ENCODE peak calls at places on chromosomes 6 and 20, in four cellular contexts. C is adrenal gland, I is DND-41, H is cardiac muscle cell. L is an unnamed sample.

GRCh38 chr6:30150671-30151395 is 10.2 kb downstream of the TRIM10 start:
- DNase-seq in C (no peak), I (no peak), H (peak; percentile 39), L (no peak)

GRCh38 chr6:11236351-11236750 is 3.9 kb upstream of the NEDD9 start:
- DNase-seq in C (no peak), I (no peak), H (no peak), L (no peak)

GRCh38 chr6:139655783-139656705 is 281.6 kb upstream of the CITED2 start:
- DNase-seq in C (no peak), I (no peak), H (no peak), L (no peak)

GRCh38 chr20:12535316-12535715 is 473.5 kb upstream of the SPTLC3 start:
- DNase-seq in C (no peak), I (no peak), H (no peak), L (no peak)

GRCh38 chr6:100457251-100457990 is 7.3 kb downstream of the SIM1 start:
- DNase-seq in C (no peak), I (peak; percentile 16), H (no peak), L (no peak)

GRCh38 chr20:47118641-47119040 is 224.0 kb downstream of the EYA2 start:
- DNase-seq in C (no peak), I (no peak), H (no peak), L (peak; percentile 21)

GRCh38 chr6:49915035-49915434 is 48.7 kb upstream of the CRISP1 start:
- DNase-seq in C (peak; percentile 21), I (no peak), H (no peak), L (no peak)

GRCh38 chr6:2823104-2823850 is 18.4 kb downstream of the SERPINB1 start:
- DNase-seq in C (no peak), I (no peak), H (no peak), L (no peak)

GRCh38 chr20:48538058-48538825 is 289.6 kb downstream of the PREX1 start:
- DNase-seq in C (no peak), I (no peak), H (peak; percentile 96), L (peak; percentile 19)

GRCh38 chr6:74597266-74597665 is 608.6 kb downstream of the COL12A1 start:
- DNase-seq in C (no peak), I (no peak), H (peak; percentile 58), L (no peak)

GRCh38 chr6:4941782-4942672 is 61.8 kb downstream of the RPP40 start:
- DNase-seq in C (peak; percentile 78), I (peak; percentile 22), H (peak; percentile 93), L (peak; percentile 90)

GRCh38 chr20:48203252-48203651 is 418.0 kb upstream of the SULF2 start:
- DNase-seq in C (no peak), I (no peak), H (no peak), L (no peak)

GRCh38 chr6:101454106-101454676 is 60.7 kb downstream of the GRIK2 start:
- DNase-seq in C (no peak), I (no peak), H (no peak), L (no peak)

GRCh38 chr6:157907651-157908050 is 74.0 kb upstream of the SYNJ2 start:
- DNase-seq in C (no peak), I (no peak), H (no peak), L (no peak)

GRCh38 chr6:105484238-105485161 is 81.6 kb upstream of the PREP start:
- DNase-seq in C (no peak), I (no peak), H (peak; percentile 52), L (peak; percentile 84)

GRCh38 chr6:146650799-146651481 is 52.2 kb downstream of the ADGB start:
- DNase-seq in C (no peak), I (no peak), H (no peak), L (peak; percentile 13)

GRCh38 chr20:53839423-53840176 is 230.8 kb downstream of the BCAS1 start:
- DNase-seq in C (no peak), I (peak; percentile 75), H (no peak), L (no peak)

GRCh38 chr6:159807150-159807859 is 7.2 kb downstream of the PNLDC1 start:
- DNase-seq in C (no peak), I (no peak), H (peak; percentile 60), L (no peak)

GRCh38 chr20:36847710-36848040 is 28.3 kb upstream of the TLDC2 start:
- DNase-seq in C (no peak), I (no peak), H (no peak), L (peak; percentile 15)

GRCh38 chr20:22523499-22524392 is 60.6 kb downstream of the FOXA2 start:
- DNase-seq in C (no peak), I (no peak), H (no peak), L (no peak)

GRCh38 chr6:105452924-105453756 is 50.3 kb upstream of the PREP start:
- DNase-seq in C (no peak), I (peak; percentile 58), H (no peak), L (no peak)

DNA sequence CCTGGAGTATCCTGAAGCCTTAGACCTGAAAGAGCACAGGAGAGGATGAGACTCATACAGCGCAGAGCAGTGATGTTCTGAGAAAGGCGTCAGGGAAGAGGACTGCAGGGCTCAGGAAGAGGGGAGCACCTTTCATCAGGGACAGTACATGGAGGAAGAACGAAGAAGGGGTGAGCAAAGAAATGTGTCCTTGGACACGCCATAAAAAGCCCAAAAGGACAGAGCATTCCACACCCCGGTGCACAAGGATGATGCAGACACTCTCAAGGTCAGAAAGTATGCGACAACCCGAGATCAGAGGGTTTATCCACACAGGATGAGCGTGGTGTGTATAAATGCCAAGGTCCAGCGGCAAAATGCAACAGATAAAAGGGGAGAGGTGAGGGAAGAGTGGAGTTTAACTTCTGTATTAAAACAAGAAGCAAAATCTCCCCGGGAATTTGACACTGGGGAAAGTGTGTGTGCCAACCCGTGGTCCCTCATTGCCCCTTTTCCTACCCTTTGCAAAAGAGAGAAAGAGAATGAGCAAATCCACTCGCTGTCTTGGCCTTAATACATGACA is 64.4 kb downstream of the SLC23A2 start:
- DNase-seq in C (peak; percentile 82), I (no peak), H (no peak), L (no peak)
- H3K4me3 ChIP-seq in C (peak overlapping the region; percentile 13), I (no peak overlapping the region), H (no peak overlapping the region), L (no peak overlapping the region)

GRCh38 chr6:24439858-24440539 is 37.3 kb downstream of the MRS2 start:
- DNase-seq in C (no peak), I (no peak), H (no peak), L (no peak)

GRCh38 chr6:24440897-24441598 is 38.3 kb downstream of the MRS2 start:
- DNase-seq in C (no peak), I (no peak), H (no peak), L (no peak)

GRCh38 chr6:24444588-24444987 is 41.9 kb downstream of the MRS2 start:
- DNase-seq in C (no peak), I (no peak), H (no peak), L (no peak)

GRCh38 chr6:24445704-24446103 is 43.0 kb downstream of the MRS2 start:
- DNase-seq in C (no peak), I (no peak), H (no peak), L (no peak)

DNA sequence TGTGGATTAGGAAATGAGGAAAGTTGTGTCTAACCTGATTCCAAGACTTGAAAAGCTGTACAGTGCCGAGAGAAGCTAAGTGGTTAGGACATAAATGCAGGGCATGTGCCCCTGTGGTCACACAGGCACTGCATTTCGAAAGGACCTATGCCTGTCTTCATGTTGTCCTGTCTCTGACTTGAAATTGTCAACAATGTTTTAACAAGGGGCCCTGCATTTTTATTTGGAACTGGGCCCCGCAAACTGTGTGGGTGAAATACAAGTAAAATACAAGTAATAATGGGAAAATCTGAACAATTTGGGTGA is 38.8 kb downstream of the MRS2 start:
- DNase-seq in C (no peak), I (no peak), H (no peak), L (no peak)
- H3K4me3 ChIP-seq in C (no peak overlapping the region), I (no peak overlapping the region), H (no peak overlapping the region), L (no peak overlapping the region)

DNA sequence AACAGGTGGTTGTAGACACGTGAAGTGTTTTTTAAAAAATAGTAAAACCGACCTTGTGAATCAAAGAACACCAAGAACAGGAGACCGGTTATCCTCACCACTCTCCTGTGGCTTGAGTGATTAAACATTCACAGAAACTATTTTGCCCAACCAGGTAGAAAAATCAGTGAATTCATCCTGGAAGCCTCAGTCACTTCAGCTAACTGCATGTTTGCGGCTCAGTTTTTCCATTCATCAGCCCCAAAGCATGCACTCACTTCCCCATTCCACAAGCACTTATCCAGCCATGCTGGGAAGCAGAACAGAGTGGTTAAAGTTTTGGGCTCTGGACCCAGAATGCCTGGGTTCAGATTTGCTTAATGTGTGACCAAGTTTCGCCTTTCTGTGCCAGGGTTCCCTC is 2.4 kb downstream of the LRRN4 start:
- DNase-seq in C (no peak), I (no peak), H (peak; percentile 65), L (peak; percentile 71)
- H3K4me3 ChIP-seq in C (no peak overlapping the region), I (no peak overlapping the region), H (peak overlapping the region; percentile 69), L (peak overlapping the region; percentile 65)

GRCh38 chr6:26594730-26595632 is 1.8 kb upstream of the ABT1 start:
- DNase-seq in C (no peak), I (no peak), H (peak; percentile 64), L (peak; percentile 62)
- H3K4me3 ChIP-seq in C (peak overlapping the region; percentile 76), I (peak overlapping the region; percentile 84), H (peak overlapping the region; percentile 64), L (peak overlapping the region; percentile 98)

L was measured in adipocyte.